ENCODE peak calls at places on chromosomes 11 and 22, in five cellular contexts. E is naive thymus-derived CD4-positive, alpha-beta T cell; X is keratinocyte; U is sigmoid colon; G is coronary artery. T is an unnamed sample.

GRCh38 chr11:66996609-66997273 is 21.6 kb downstream of the C11orf86 start:
- DNase-seq in E (no peak), X (no peak), U (no peak), G (peak), T (no peak)

GRCh38 chr22:50399751-50400331 is 56.7 kb downstream of the PPP6R2 start:
- DNase-seq in E (no peak), X (no peak), U (no peak), G (no peak), T (no peak)

GRCh38 chr11:27656806-27657483 is 43.3 kb downstream of the BDNF start:
- DNase-seq in E (no peak), X (no peak), U (no peak), G (no peak), T (no peak)

GRCh38 chr11:108093128-108093904 is 28.1 kb upstream of the ACAT1 start:
- DNase-seq in E (no peak), X (no peak), U (no peak), G (no peak), T (no peak)

GRCh38 chr11:68402355-68403031 is 58.1 kb upstream of the PPP6R3 start:
- DNase-seq in E (no peak), X (no peak), U (no peak), G (no peak), T (no peak)

GRCh38 chr11:8766043-8766992 is 83.7 kb downstream of the RPL27A start:
- DNase-seq in E (no peak), X (no peak), U (no peak), G (peak), T (no peak)

GRCh38 chr11:27551127-27551526 is 44.6 kb upstream of the LIN7C start:
- DNase-seq in E (no peak), X (no peak), U (no peak), G (no peak), T (no peak)

GRCh38 chr11:62727833-62728721 is at the start of gene TTC9C:
- DNase-seq in E (peak), X (peak), U (peak), G (peak), T (peak)

GRCh38 chr11:129999407-129999806 is 3.2 kb downstream of the PRDM10 start:
- DNase-seq in E (no peak), X (no peak), U (no peak), G (no peak), T (no peak)

GRCh38 chr11:129997513-129997912 is 5.1 kb downstream of the PRDM10 start:
- DNase-seq in E (no peak), X (no peak), U (no peak), G (no peak), T (no peak)

GRCh38 chr11:130000552-130001176 is 2.0 kb downstream of the PRDM10 start:
- DNase-seq in E (no peak), X (no peak), U (no peak), G (no peak), T (no peak)

GRCh38 chr11:129998107-129998506 is 4.5 kb downstream of the PRDM10 start:
- DNase-seq in E (no peak), X (no peak), U (no peak), G (no peak), T (no peak)

DNA sequence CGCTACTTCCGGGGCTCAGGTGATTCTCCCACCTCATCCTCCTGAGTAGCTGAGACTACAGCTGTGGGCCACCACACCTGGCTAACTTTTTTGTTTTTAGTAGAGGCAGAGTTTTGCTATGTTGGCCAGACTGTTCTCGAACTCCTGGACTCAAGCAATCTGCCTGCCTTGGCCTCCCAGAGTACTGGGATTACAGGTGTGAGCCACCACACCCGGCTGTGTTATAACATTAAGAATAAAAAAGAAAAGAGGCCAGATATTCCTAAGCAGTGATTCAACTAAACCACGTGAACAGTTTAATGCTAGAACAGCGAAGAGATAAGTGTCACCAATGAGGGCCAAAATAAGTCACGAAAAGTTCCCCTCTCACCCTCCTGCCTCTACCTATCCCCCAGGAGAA is 3.7 kb downstream of the PRDM10 start:
- DNase-seq in E (no peak), X (no peak), U (no peak), G (no peak), T (no peak)
- H3K27ac ChIP-seq in E (no peak), X (no peak), U (no peak), G (no peak), T (no peak)

GRCh38 chr11:111639226-111639925 is 37.1 kb downstream of the SIK2 start:
- DNase-seq in E (no peak), X (no peak), U (no peak), G (no peak), T (no peak)
- H3K27ac ChIP-seq in E (no peak), X (no peak), U (no peak), G (no peak), T (no peak)

DNA sequence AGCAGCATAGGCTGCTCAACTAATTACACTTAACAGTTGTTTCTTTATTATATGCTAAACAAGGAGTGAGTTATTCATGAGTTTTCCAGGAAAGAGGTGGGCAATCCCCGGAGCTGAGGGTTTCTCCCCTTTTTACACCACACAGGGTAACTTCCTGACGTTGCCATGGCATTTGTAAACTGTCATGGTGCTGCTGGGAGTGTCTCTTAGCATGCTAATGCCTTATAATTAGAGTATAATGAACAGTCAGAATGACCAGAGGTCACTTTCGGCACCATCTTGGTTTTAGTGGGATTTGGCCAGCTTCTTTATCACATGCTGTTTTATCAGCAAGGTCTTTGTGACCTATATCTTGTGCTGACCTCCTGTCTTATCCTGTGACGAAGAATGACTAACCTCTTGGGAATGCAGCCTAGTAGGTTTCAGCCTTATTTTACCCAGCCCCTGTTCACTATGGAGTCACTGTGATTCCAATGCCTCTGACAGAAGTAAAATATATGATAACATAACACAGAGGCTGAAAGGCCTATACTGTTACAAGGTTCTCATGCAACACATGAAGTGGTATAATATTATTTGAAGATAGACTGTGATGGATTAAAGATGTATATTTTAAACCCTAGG is 41.3 kb upstream of the RDX start:
- DNase-seq in E (no peak), X (peak), U (no peak), G (no peak), T (no peak)
- H3K27ac ChIP-seq in E (no peak), X (peak), U (no peak), G (no peak), T (no peak)

GRCh38 chr11:100560606-100561005 is 126.5 kb upstream of the ARHGAP42 start:
- DNase-seq in E (no peak), X (no peak), U (no peak), G (no peak), T (no peak)

GRCh38 chr11:100561325-100561724 is 125.8 kb upstream of the ARHGAP42 start:
- DNase-seq in E (no peak), X (no peak), U (no peak), G (no peak), T (no peak)

GRCh38 chr11:100562102-100562501 is 125.0 kb upstream of the ARHGAP42 start:
- DNase-seq in E (no peak), X (no peak), U (no peak), G (no peak), T (no peak)

GRCh38 chr11:100556781-100557180 is 130.3 kb upstream of the ARHGAP42 start:
- DNase-seq in E (no peak), X (no peak), U (no peak), G (no peak), T (no peak)

GRCh38 chr11:100557830-100558611 is 129.1 kb upstream of the ARHGAP42 start:
- DNase-seq in E (no peak), X (no peak), U (no peak), G (no peak), T (no peak)
- H3K27ac ChIP-seq in E (no peak), X (no peak), U (no peak), G (no peak), T (no peak)

DNA sequence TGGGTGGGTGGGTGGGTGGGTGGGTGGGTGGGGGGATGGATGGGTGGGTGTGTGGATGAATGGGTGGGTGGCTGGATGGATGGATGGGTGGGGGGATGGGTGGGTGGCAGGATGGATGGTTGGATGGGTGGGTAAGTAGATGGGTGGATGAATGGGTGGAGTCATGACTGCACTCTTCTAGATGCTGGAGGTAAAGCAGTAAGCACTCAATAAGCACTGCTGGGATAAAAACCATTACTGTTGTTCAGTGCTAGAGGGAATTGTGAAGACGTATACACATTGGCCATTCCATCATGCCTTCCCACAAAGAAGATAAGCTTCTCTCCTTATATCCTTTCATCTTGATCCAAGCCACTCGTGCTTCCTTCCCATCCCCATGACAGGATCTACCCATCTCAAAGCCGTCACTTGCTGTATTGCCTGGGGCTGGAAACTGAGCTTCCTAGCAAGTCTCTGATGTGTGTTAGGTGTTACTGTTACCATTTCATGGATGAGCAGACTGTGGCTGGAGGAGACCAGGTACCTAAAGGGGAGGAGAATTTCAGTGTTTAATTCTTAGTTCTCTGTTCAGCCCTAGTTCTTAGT is 74.8 kb downstream of the MICAL2 start:
- DNase-seq in E (no peak), X (no peak), U (no peak), G (no peak), T (no peak)
- H3K27ac ChIP-seq in E (no peak), X (no peak), U (peak), G (peak), T (peak)

GRCh38 chr11:103703954-103704353 is 332.5 kb upstream of the DDI1 start:
- DNase-seq in E (no peak), X (no peak), U (no peak), G (no peak), T (no peak)
- H3K27ac ChIP-seq in E (no peak), X (no peak), U (no peak), G (no peak), T (no peak)

DNA sequence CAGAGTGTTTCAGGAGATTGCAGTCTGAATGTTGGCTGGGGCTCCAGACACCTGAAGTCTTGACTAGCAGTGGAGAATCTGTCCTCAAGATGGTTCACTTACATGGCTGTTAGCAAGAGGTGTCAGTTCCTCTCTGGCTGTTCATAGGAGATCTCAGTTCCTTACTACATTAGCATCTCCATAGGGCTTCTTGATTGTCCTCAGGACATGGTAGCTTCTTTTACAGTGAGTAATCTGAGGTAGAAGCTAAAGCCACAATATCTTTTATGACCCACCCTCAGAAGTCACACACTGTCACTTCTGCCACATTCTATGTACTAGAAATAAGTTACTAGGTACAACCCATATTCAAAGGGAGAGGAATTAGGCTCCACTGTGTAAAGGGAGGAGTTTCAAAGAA is 10.5 kb upstream of the PATL1 start:
- DNase-seq in E (no peak), X (no peak), U (no peak), G (no peak), T (no peak)
- H3K27ac ChIP-seq in E (no peak), X (no peak), U (no peak), G (no peak), T (no peak)

DNA sequence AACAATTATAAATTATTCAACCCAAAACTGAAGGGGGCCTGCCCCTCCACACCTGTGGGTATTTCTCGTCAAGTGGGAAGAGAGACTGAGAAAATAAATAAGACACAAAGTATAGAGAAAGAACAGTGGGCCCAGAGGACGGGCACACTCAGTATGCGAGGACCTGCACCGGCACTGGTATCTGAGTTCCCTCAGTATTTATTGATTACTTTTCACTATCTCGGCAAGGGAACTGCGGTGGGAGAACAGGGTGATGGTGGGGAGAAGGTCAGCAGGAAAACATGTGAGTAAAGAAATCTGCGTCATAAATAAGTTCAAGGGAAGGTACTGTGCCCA is 3.2 kb downstream of the C11orf54 start:
- DNase-seq in E (no peak), X (no peak), U (no peak), G (no peak), T (no peak)
- H3K27ac ChIP-seq in E (no peak), X (no peak), U (peak), G (peak), T (no peak)

GRCh38 chr22:46408568-46409506 is 73.3 kb downstream of the TRMU start:
- DNase-seq in E (no peak), X (no peak), U (no peak), G (no peak), T (no peak)

GRCh38 chr22:46410291-46410808 is 74.8 kb downstream of the TRMU start:
- DNase-seq in E (no peak), X (no peak), U (no peak), G (no peak), T (no peak)

GRCh38 chr22:46407748-46408147 is 72.2 kb downstream of the TRMU start:
- DNase-seq in E (no peak), X (no peak), U (no peak), G (no peak), T (no peak)

GRCh38 chr22:46411347-46411746 is 75.8 kb downstream of the TRMU start:
- DNase-seq in E (no peak), X (no peak), U (no peak), G (no peak), T (no peak)

GRCh38 chr22:46409631-46410210 is 74.2 kb downstream of the TRMU start:
- DNase-seq in E (no peak), X (no peak), U (no peak), G (no peak), T (no peak)
- H3K27ac ChIP-seq in E (no peak), X (no peak), U (no peak), G (no peak), T (no peak)

T was measured in epithelial cell of prostate.